ENCODE peak calls at places on chromosomes 4 and X, in eight cellular contexts. F is coronary artery; Y is CD4-positive, alpha-beta T cell; X is suprapubic skin; J is epithelial cell of proximal tubule; H is WTC11; N is cardiac fibroblast; I is PC-3. T is an unnamed sample.

GRCh38 chr4:91207535-91207934 is 1080.3 kb downstream of the CCSER1 start:
- DNase-seq in F (no peak), Y (no peak), X (no peak), J (no peak), H (no peak), N (no peak), I (no peak), T (no peak)

GRCh38 chrX:115413246-115413878 is 123.8 kb downstream of the LUZP4 start:
- DNase-seq in F (no peak), Y (no peak), X (no peak), J (no peak), H (no peak), N (peak), I (peak), T (no peak)

GRCh38 chr4:11418610-11419009 is 10.1 kb downstream of the HS3ST1 start:
- DNase-seq in F (no peak), Y (no peak), X (no peak), J (no peak), H (no peak), N (no peak), I (peak), T (no peak)

GRCh38 chr4:86508436-86508835 is 85.7 kb upstream of the PTPN13 start:
- DNase-seq in F (no peak), Y (no peak), X (no peak), J (no peak), H (no peak), N (peak), I (peak), T (no peak)

GRCh38 chrX:9416562-9417319 is 48.1 kb upstream of the TBL1X start:
- DNase-seq in F (no peak), Y (no peak), X (no peak), J (no peak), H (no peak), N (peak), I (peak), T (no peak)

GRCh38 chr4:169249214-169249973 is 21.4 kb downstream of the SH3RF1 start:
- DNase-seq in F (no peak), Y (no peak), X (no peak), J (no peak), H (no peak), N (peak), I (peak), T (no peak)

GRCh38 chr4:37453361-37454262 is 209.1 kb downstream of the NWD2 start:
- DNase-seq in F (no peak), Y (peak), X (no peak), J (no peak), H (peak), N (peak), I (peak), T (no peak)

GRCh38 chrX:129678881-129679195 is 24.1 kb upstream of the APLN start:
- DNase-seq in F (no peak), Y (no peak), X (no peak), J (no peak), H (no peak), N (no peak), I (peak), T (no peak)

GRCh38 chrX:132216806-132217202 is 2.4 kb downstream of the RAP2C start:
- DNase-seq in F (no peak), Y (peak), X (no peak), J (no peak), H (no peak), N (peak), I (peak), T (no peak)

GRCh38 chrX:53223955-53224859 is 800 bp downstream of the KDM5C start:
- DNase-seq in F (no peak), Y (no peak), X (no peak), J (peak), H (peak), N (peak), I (peak), T (no peak)

GRCh38 chrX:86348669-86349068 is 200.4 kb downstream of the DACH2 start:
- DNase-seq in F (no peak), Y (no peak), X (no peak), J (no peak), H (peak), N (no peak), I (no peak), T (peak)
- TF ChIP-seq CTCF in F (no peak), Y (no peak), X (no peak), J (peak), H (peak), N (no peak), I (peak), T (no peak)

GRCh38 chrX:108165349-108166111 is 74.0 kb downstream of the ATG4A start:
- DNase-seq in F (no peak), Y (no peak), X (no peak), J (no peak), H (peak), N (peak), I (peak), T (no peak)
- TF ChIP-seq CTCF in F (no peak), Y (no peak), X (no peak), J (peak), H (no peak), N (peak), I (peak), T (peak)

GRCh38 chrX:79524642-79525041 is 157.5 kb upstream of the ITM2A start:
- DNase-seq in F (no peak), Y (no peak), X (no peak), J (no peak), H (no peak), N (peak), I (peak), T (no peak)
- TF ChIP-seq CTCF in F (no peak), Y (no peak), X (no peak), J (peak), H (peak), N (peak), I (peak), T (peak)

DNA sequence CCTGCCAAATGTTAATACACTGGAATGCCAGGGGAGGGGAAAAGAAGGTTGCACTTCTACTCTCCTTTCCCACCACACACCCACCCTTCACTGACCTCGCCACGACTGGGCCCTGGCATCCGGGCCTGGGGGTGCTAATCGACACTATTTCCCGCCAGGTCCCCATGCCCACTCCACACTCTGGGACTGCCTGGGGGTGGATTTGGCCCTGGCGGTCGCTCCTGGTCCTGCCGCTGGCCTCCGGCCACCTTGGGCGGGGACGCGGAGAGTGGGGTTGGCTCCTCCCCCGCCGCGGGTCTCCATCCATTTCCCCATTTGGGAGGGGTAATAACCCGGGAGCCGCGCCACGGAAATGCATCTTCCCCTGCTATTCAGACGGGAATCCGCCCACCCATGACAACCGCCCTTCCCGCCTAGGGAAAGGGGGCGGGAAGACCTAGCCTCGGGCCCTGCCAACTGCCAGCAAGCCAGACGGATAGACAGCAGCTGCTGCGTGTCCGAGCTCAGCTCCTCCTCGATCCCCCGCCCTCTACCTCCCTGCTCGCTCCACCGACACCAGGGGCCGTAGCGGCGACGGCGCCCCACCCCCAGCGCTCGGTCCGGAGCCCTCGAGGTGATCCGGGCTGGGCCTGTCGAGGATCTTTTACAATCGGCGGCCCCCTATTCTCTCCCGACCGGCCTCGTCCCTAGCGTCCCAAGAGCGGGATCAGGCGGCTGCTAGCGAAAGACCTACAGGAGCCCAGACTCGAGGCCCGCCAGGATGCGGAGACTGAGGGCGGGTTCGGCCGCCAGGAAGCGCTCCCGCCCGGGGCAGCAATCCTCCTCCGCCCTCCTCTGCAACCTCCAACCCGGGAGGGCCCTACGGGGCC is 78.0 kb downstream of the RLIM start:
- DNase-seq in F (peak), Y (no peak), X (peak), J (no peak), H (peak), N (peak), I (peak), T (peak)
- TF ChIP-seq CTCF in F (peak), Y (no peak), X (peak), J (peak), H (no peak), N (peak), I (peak), T (peak)

GRCh38 chrX:81240701-81241100 is 38.8 kb downstream of the SH3BGRL start:
- DNase-seq in F (no peak), Y (no peak), X (no peak), J (no peak), H (no peak), N (no peak), I (no peak), T (peak)

GRCh38 chrX:81237516-81237915 is 35.6 kb downstream of the SH3BGRL start:
- DNase-seq in F (no peak), Y (no peak), X (no peak), J (no peak), H (no peak), N (no peak), I (no peak), T (no peak)

GRCh38 chrX:81232218-81232617 is 30.3 kb downstream of the SH3BGRL start:
- DNase-seq in F (no peak), Y (no peak), X (no peak), J (no peak), H (no peak), N (no peak), I (no peak), T (no peak)

GRCh38 chrX:81241753-81242152 is 39.9 kb downstream of the SH3BGRL start:
- DNase-seq in F (no peak), Y (no peak), X (no peak), J (no peak), H (no peak), N (no peak), I (no peak), T (peak)

DNA sequence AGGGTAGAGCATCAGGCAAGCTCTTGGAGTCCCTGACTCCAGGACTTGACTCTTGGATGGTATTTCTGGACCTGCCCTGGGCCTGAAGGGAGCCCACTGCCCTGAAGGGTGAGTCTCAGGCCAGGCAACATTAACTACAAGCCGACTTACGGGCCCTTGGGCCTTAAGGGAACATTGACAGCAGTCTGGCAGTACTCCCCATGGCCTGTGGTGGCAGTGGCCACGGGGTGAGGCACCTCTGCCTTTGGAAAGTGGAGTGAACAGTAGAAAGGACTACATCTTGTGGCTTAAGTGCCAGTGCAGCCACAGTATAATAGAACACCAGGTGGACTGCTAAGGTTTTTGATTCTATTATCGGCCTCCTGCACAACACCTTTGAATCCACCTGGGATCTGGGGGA is 36.3 kb downstream of the SH3BGRL start:
- DNase-seq in F (no peak), Y (no peak), X (no peak), J (no peak), H (no peak), N (no peak), I (no peak), T (peak)
- TF ChIP-seq CTCF in F (no peak), Y (no peak), X (no peak), J (no peak), H (no peak), N (no peak), I (no peak), T (no peak)

DNA sequence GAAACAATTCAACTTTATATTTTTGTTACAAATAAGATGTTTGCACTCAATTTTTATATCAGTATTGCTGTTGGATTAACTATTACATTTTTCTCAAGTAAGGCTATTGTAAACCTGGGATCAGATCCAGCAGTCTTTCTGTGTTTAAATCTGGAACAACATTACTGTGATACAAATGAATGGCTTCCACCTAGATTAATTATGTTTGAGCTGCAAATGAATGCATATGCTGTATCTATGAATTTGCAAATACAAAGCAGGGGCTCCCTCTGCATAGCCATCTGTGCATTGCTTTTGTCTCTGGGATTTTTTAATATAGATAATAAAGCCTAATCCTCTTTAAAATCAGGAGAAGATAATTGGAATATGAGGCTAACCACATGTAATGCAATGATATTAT is 69.8 kb upstream of the NEIL3 start:
- DNase-seq in F (no peak), Y (no peak), X (no peak), J (no peak), H (no peak), N (peak), I (no peak), T (no peak)
- TF ChIP-seq CTCF in F (no peak), Y (no peak), X (no peak), J (peak), H (no peak), N (no peak), I (no peak), T (peak)

GRCh38 chr4:5018096-5018495 is 1.2 kb downstream of the CYTL1 start:
- DNase-seq in F (no peak), Y (no peak), X (no peak), J (no peak), H (no peak), N (no peak), I (peak), T (no peak)
- TF ChIP-seq CTCF in F (no peak), Y (no peak), X (no peak), J (peak), H (no peak), N (no peak), I (peak), T (peak)

T was measured in chondrocyte.